ENCODE peak calls at places on chromosomes 2 and 18, in four cellular contexts. U is upper lobe of left lung; I is NCI-H1092 treated with DMSO at 0.1 percent for 48 hours; X is stimulated activated CD4-positive, alpha-beta T cell treated with anti-CD3 and anti-CD28 coated beads, Interleukin-4, amount 100 ng/mL, for 24 hours. W is an unnamed sample.

GRCh38 chr2:96824079-96824870 is 8.2 kb downstream of the CNNM3 start:
- DNase-seq in U (no peak), I (no peak), X (no peak), W (no peak)

GRCh38 chr2:146978891-146979555 is 865.8 kb upstream of the ACVR2A start:
- DNase-seq in X (no peak), I (no peak), U (no peak), W (no peak)

GRCh38 chr2:231732604-231733003 is 24.3 kb downstream of the PTMA start:
- DNase-seq in U (no peak), I (no peak), X (no peak), W (no peak)

GRCh38 chr2:216362730-216363129 is 9.6 kb downstream of the MARCHF4 start:
- DNase-seq in U (no peak), I (no peak), X (no peak), W (no peak)

GRCh38 chr18:9787126-9787525 is 79.0 kb downstream of the RAB31 start:
- DNase-seq in X (no peak), I (no peak), U (no peak), W (no peak)

GRCh38 chr2:219486424-219486959 is 12.2 kb upstream of the GMPPA start:
- DNase-seq in X (no peak), U (no peak), I (no peak), W (no peak)

GRCh38 chr18:34772887-34773286 is 62.8 kb downstream of the DTNA start:
- DNase-seq in U (no peak), X (no peak), I (no peak), W (no peak)

GRCh38 chr2:231710751-231711676 is 2.7 kb downstream of the PTMA start:
- DNase-seq in I (no peak), X (peak; percentile 26), U (no peak), W (peak; percentile 81)

GRCh38 chr2:100995309-100996075 is 6.6 kb upstream of the RPL31 start:
- DNase-seq in U (peak; percentile 46), I (no peak), X (no peak), W (no peak)

W was measured in suprapubic skin.